ENCODE peak calls at places on chromosomes 11 and 22, in five cellular contexts. S, B, J, V and L are unnamed samples.

GRCh38 chr22:22099833-22100812 is 117.5 kb upstream of the TOP3B start:
- DNase-seq in V (no peak), S (no peak), J (peak; percentile 51), B (no peak), L (no peak)

GRCh38 chr22:23370251-23370650 is 189.9 kb downstream of the BCR start:
- DNase-seq in S (no peak), V (no peak), J (no peak), B (no peak), L (no peak)

GRCh38 chr11:7436657-7437056 is 48.6 kb upstream of the OLFML1 start:
- DNase-seq in B (no peak), J (peak; percentile 30), V (no peak), S (no peak), L (no peak)

GRCh38 chr11:29734287-29734686 is 282.5 kb downstream of the KCNA4 start:
- DNase-seq in J (peak; percentile 52), B (no peak), V (no peak), S (no peak), L (no peak)

GRCh38 chr11:25860677-25861445 is 471.1 kb upstream of the ANO3 start:
- DNase-seq in B (peak; percentile 89), V (no peak), S (no peak), J (no peak), L (no peak)

GRCh38 chr22:42207918-42208317 is 62.5 kb downstream of the TCF20 start:
- DNase-seq in V (no peak), S (no peak), J (no peak), B (no peak), L (no peak)

GRCh38 chr11:86906198-86906597 is 49.0 kb downstream of the FZD4 start:
- DNase-seq in B (no peak), S (no peak), V (no peak), J (no peak), L (no peak)

GRCh38 chr11:59822989-59823566 is 12.5 kb upstream of the MRPL16 start:
- DNase-seq in S (peak; percentile 63), J (peak; percentile 58), B (peak; percentile 68), V (peak; percentile 30), L (peak; percentile 75)

GRCh38 chr11:561148-562003 is 606 bp downstream of the RASSF7 start:
- DNase-seq in J (peak; percentile 37), V (no peak), S (peak; percentile 87), B (no peak), L (peak; percentile 92)

GRCh38 chr11:62705401-62705800 is 1.8 kb downstream of the BSCL2 start:
- DNase-seq in S (no peak), V (no peak), J (peak; percentile 39), B (no peak), L (peak; percentile 36)

GRCh38 chr11:131370901-131371790 is 731 bp downstream of the NTM start:
- DNase-seq in S (no peak), J (peak; percentile 15), V (no peak), B (no peak), L (no peak)

GRCh38 chr11:2302844-2303626 is 1.2 kb downstream of the TSPAN32 start:
- DNase-seq in B (no peak), S (no peak), J (no peak), V (no peak), L (peak; percentile 73)

GRCh38 chr22:47195156-47195675 is 432.8 kb downstream of the TBC1D22A start:
- DNase-seq in B (no peak), J (no peak), V (no peak), S (no peak), L (peak; percentile 72)

GRCh38 chr11:47390084-47390760 is 11.9 kb upstream of the SPI1 start:
- DNase-seq in V (no peak), B (no peak), S (no peak), J (no peak), L (peak; percentile 49)

GRCh38 chr11:83835423-83835822 is 549.3 kb upstream of the CCDC90B start:
- DNase-seq in J (no peak), V (no peak), B (peak; percentile 24), S (no peak), L (no peak)

GRCh38 chr22:19973551-19974183 is 32.0 kb upstream of the TXNRD2 start:
- DNase-seq in S (no peak), V (no peak), B (no peak), J (no peak), L (no peak)

GRCh38 chr11:405976-406795 is 8.6 kb downstream of the SIGIRR start:
- DNase-seq in V (no peak), S (no peak), J (no peak), B (no peak), L (no peak)

GRCh38 chr11:123577081-123577598 is 77.3 kb downstream of the SCN3B start:
- DNase-seq in V (peak; percentile 40), B (peak; percentile 35), S (peak; percentile 16), J (peak; percentile 56), L (peak; percentile 97)

GRCh38 chr11:111423250-111423615 is 44.2 kb upstream of the POU2AF1 start:
- DNase-seq in S (no peak), V (no peak), J (no peak), B (no peak), L (no peak)

GRCh38 chr11:126403039-126403438 is 47.6 kb downstream of the ST3GAL4 start:
- DNase-seq in S (no peak), B (no peak), V (no peak), J (peak; percentile 71), L (no peak)
- H3K4me2 ChIP-seq in S (no peak overlapping the region), B (no peak overlapping the region), V (no peak overlapping the region), J (no peak overlapping the region), L (no peak overlapping the region)

DNA sequence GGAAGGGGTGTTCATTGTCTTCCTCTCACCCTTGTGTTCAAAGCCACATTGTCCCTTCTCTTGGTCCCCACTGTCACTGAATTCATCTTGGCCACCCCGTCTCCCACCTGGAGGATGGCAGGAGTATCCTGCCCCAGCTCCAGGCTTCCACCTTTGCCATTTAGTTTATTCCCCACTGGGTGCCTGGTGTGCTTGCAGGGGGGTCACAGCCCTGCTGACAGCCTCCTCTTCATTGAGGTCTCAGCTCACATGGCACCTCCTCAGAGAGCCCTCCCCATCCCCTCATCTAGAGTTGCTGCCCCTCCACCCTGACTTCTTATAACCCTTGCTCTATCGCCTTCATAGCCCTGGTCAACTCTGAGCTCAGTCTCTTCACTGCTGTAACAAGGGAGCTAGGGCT is 36.6 kb downstream of the KIAA1671 start:
- DNase-seq in J (no peak), B (no peak), V (no peak), S (no peak), L (no peak)
- H3K27ac ChIP-seq in J (no peak overlapping the region), B (no peak overlapping the region), V (no peak overlapping the region), S (no peak overlapping the region), L (peak overlapping the region; percentile 15)

GRCh38 chr11:72743321-72744221 is 8.6 kb downstream of the ARAP1 start:
- DNase-seq in S (no peak), J (no peak), V (no peak), B (no peak), L (peak; percentile 87)
- H3K4me1 ChIP-seq in S (peaks cover 78% of the 10 kb centered on the region), J (peaks cover 33% of the 10 kb centered on the region), V (peaks cover 9% of the 10 kb centered on the region), B (peaks cover 22% of the 10 kb centered on the region), L (peaks cover 25% of the 10 kb centered on the region)

DNA sequence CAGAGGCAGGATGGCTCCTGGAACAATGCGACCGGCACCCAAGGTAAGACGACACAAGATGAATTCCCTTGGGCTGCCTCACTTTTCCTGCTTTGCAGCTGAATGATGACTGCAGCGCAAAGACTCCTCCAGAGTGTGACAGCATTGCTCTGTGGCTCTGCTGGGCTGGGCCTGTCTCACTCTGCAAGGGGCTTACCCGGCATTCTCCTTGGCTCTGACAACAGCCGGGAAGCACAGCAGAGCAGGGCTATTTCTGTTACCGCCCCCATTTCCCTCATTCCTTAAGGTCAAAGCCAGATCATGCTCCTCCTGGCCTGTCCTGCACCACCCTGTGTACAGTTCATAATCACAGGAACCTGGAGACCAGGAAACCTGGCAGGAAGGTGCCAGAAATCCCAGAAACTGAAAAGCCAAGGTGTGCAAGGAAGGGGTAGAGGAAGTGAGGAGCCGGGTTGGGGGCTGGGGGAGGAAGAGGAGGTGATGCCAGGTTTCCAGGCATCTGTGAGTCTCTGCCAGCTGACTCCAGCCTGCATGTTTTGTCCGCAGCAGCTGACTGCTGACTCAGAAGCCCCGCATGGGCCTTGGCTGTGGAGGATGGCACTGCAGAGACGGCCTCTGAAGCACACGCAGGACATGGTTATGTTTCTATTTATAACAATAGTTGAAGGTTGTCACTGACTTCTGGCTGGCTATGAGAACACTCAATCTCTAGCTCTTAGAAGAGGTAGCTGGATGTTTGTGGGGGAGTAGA is 113.6 kb downstream of the MICAL3 start:
- DNase-seq in V (no peak), S (no peak), J (peak; percentile 94), B (peak; percentile 88), L (peak; percentile 94)
- H3K4me2 ChIP-seq in V (no peak overlapping the region), S (no peak overlapping the region), J (no peak overlapping the region), B (peak overlapping the region; percentile 89), L (peak overlapping the region; percentile 74)